ENCODE peak calls at places on chromosome 7, in four cellular contexts. N is K562, E is HepG2, D is A549. K is an unnamed sample.
A peak's percentile ranks its signal among the peaks of the same experiment; 100 is the strongest.

GRCh38 chr7:86785641-86786040 is 141.9 kb downstream of the GRM3 start:
- DNase-seq in N (no peak), E (no peak), D (no peak), K (no peak)

GRCh38 chr7:47451851-47452205 is 130.1 kb downstream of the TNS3 start:
- DNase-seq in N (no peak), E (no peak), D (no peak), K (no peak)

GRCh38 chr7:157432957-157433576 is 96.3 kb downstream of the DNAJB6 start:
- DNase-seq in N (peak; percentile 57), E (no peak), D (peak; percentile 47), K (peak; percentile 60)

GRCh38 chr7:26699761-26700160 is 164.6 kb downstream of the SKAP2 start:
- DNase-seq in N (no peak), E (peak; percentile 75), D (peak; percentile 49), K (no peak)

GRCh38 chr7:134452419-134452827 is 6.5 kb downstream of the AKR1B1 start:
- DNase-seq in N (no peak), E (no peak), D (no peak), K (no peak)

GRCh38 chr7:157679607-157680006 is 342.8 kb downstream of the DNAJB6 start:
- DNase-seq in N (no peak), E (no peak), D (no peak), K (no peak)

GRCh38 chr7:76383089-76383944 is 24.5 kb upstream of the YWHAG start:
- DNase-seq in N (peak; percentile 93), E (peak; percentile 64), D (peak; percentile 75), K (peak; percentile 47)

GRCh38 chr7:111873963-111874693 is 311.8 kb upstream of the IMMP2L start:
- DNase-seq in N (no peak), E (no peak), D (no peak), K (no peak)

GRCh38 chr7:159201722-159202330 is 57.2 kb upstream of the VIPR2 start:
- DNase-seq in N (peak; percentile 34), E (no peak), D (no peak), K (no peak)

GRCh38 chr7:132580277-132580676 is 4.0 kb upstream of the PLXNA4 start:
- DNase-seq in N (peak; percentile 8), E (peak; percentile 10), D (peak; percentile 32), K (no peak)

GRCh38 chr7:70456729-70457128 is 675.2 kb upstream of the GALNT17 start:
- DNase-seq in N (no peak), E (no peak), D (no peak), K (no peak)

GRCh38 chr7:43756368-43757072 is 2.0 kb upstream of the BLVRA start:
- DNase-seq in N (peak; percentile 75), E (no peak), D (no peak), K (no peak)

GRCh38 chr7:80393786-80394185 is 118.1 kb downstream of the GNAT3 start:
- DNase-seq in N (no peak), E (peak; percentile 61), D (no peak), K (no peak)

GRCh38 chr7:1290262-1291039 is 57.8 kb downstream of the UNCX start:
- DNase-seq in N (no peak), E (no peak), D (peak; percentile 22), K (no peak)

GRCh38 chr7:46282155-46282554 is 361.1 kb upstream of the IGFBP3 start:
- DNase-seq in N (no peak), E (no peak), D (no peak), K (peak; percentile 21)

GRCh38 chr7:136023134-136023869 is 46.1 kb upstream of the MTPN start:
- DNase-seq in N (no peak), E (no peak), D (no peak), K (no peak)

GRCh38 chr7:49228447-49228846 is 304.1 kb downstream of the CDC14C start:
- DNase-seq in N (no peak), E (no peak), D (no peak), K (no peak)

GRCh38 chr7:101696-102376 is 90.5 kb upstream of the FAM20C start:
- DNase-seq in N (no peak), E (no peak), D (no peak), K (no peak)

GRCh38 chr7:142338633-142339501 is 81.0 kb upstream of the PRSS58 start:
- DNase-seq in N (peak; percentile 42), E (no peak), D (peak; percentile 27), K (peak; percentile 88)

GRCh38 chr7:7694542-7694941 is 23.9 kb downstream of the RPA3 start:
- DNase-seq in N (no peak), E (no peak), D (no peak), K (no peak)

GRCh38 chr7:82534687-82535086 is 91.1 kb upstream of the CACNA2D1 start:
- DNase-seq in N (no peak), E (no peak), D (peak; percentile 36), K (no peak)

GRCh38 chr7:74312418-74313021 is 23.3 kb downstream of the CLIP2 start:
- DNase-seq in N (no peak), E (no peak), D (no peak), K (no peak)

GRCh38 chr7:28076421-28077163 is 104.0 kb downstream of the JAZF1 start:
- DNase-seq in N (no peak), E (no peak), D (peak; percentile 57), K (no peak)
- TF ChIP-seq ESRRA in N (no peak), E (no peak), D (no peak), K (no peak)

GRCh38 chr7:139893999-139894398 is 64.9 kb downstream of the TBXAS1 start:
- DNase-seq in N (no peak), E (no peak), D (no peak), K (no peak)
- TF ChIP-seq ESRRA in N (no peak), E (no peak), D (no peak), K (no peak)

GRCh38 chr7:98086231-98086855 is 20.3 kb upstream of the LMTK2 start:
- DNase-seq in N (no peak), E (no peak), D (no peak), K (no peak)
- TF ChIP-seq ESRRA in N (no peak), E (no peak), D (no peak), K (no peak)

GRCh38 chr7:29359480-29360093 is 165.0 kb downstream of the CHN2 start:
- DNase-seq in N (no peak), E (no peak), D (no peak), K (no peak)
- TF ChIP-seq ESRRA in N (no peak), E (no peak), D (no peak), K (no peak)